ENCODE peak calls at places on chromosomes 4 and X, in four cellular contexts. W is amygdala, P is AG08396, B is posterior cingulate gyrus. E is an unnamed sample.

GRCh38 chr4:55765070-55765469 is 54.5 kb upstream of the EXOC1L start:
- DNase-seq in W (no peak), P (no peak), B (no peak), E (no peak)

GRCh38 chr4:144288011-144288903 is 147.7 kb upstream of the GYPA start:
- DNase-seq in W (no peak), P (no peak), B (no peak), E (peak)

GRCh38 chrX:13338985-13339384 is 19.1 kb upstream of the ATXN3L start:
- DNase-seq in W (no peak), P (no peak), B (no peak), E (no peak)

GRCh38 chrX:124023838-124024238 is 62.3 kb downstream of the STAG2 start:
- DNase-seq in W (no peak), P (no peak), B (no peak), E (no peak)

GRCh38 chr4:183154701-183155391 is 55.8 kb downstream of the WWC2 start:
- DNase-seq in W (no peak), P (no peak), B (no peak), E (no peak)

GRCh38 chr4:4481394-4482000 is 60.4 kb downstream of the STX18 start:
- DNase-seq in W (no peak), P (no peak), B (no peak), E (no peak)

GRCh38 chr4:153529646-153530045 is 63.5 kb downstream of the TMEM131L start:
- DNase-seq in W (no peak), P (no peak), B (no peak), E (no peak)

GRCh38 chr4:70269674-70270073 is 27.3 kb downstream of the CSN3 start:
- DNase-seq in W (no peak), P (no peak), B (no peak), E (no peak)

GRCh38 chr4:183171484-183172267 is 72.6 kb downstream of the WWC2 start:
- DNase-seq in W (no peak), P (no peak), B (no peak), E (no peak)

GRCh38 chr4:93649828-93650227 is 178.7 kb upstream of the ATOH1 start:
- DNase-seq in W (no peak), P (no peak), B (no peak), E (no peak)

GRCh38 chr4:17317526-17317925 is 194.4 kb downstream of the QDPR start:
- DNase-seq in W (no peak), P (no peak), B (no peak), E (no peak)

GRCh38 chr4:18021470-18021719 is 160 bp downstream of the LCORL start:
- DNase-seq in W (no peak), P (peak), B (no peak), E (no peak)

GRCh38 chr4:144594471-144594986 is 51.4 kb upstream of the HHIP start:
- DNase-seq in W (no peak), P (no peak), B (no peak), E (no peak)

GRCh38 chr4:1547863-1548637 is 136.1 kb downstream of the FAM53A start:
- DNase-seq in W (no peak), P (no peak), B (no peak), E (no peak)

GRCh38 chr4:181161669-181162068 is 1081.5 kb upstream of the TENM3 start:
- DNase-seq in W (no peak), P (no peak), B (no peak), E (no peak)

GRCh38 chr4:143184217-143184502 is 557 bp upstream of the USP38 start:
- DNase-seq in W (peak), P (peak), B (no peak), E (no peak)

GRCh38 chr4:57044279-57044678 is 65.6 kb downstream of the POLR2B start:
- DNase-seq in W (no peak), P (no peak), B (no peak), E (no peak)